ENCODE peak calls at places on chromosome 7, in four cellular contexts. One of them, this sample, is unnamed.

GRCh38 chr7:44894881-44895600 is 9.7 kb upstream of the PURB start:
- DNase-seq in tibial nerve: no peak
- DNase-seq in upper lobe of right lung: no peak
- DNase-seq in prostate gland: no peak
- DNase-seq in this sample: no peak

GRCh38 chr7:81776159-81776558 is 6.3 kb upstream of the HGF start:
- DNase-seq in prostate gland: no peak
- DNase-seq in tibial nerve: no peak
- DNase-seq in upper lobe of right lung: no peak
- DNase-seq in this sample: no peak

GRCh38 chr7:31957756-31958155 is 112.5 kb downstream of the PDE1C start:
- DNase-seq in prostate gland: no peak
- DNase-seq in tibial nerve: no peak
- DNase-seq in upper lobe of right lung: no peak
- DNase-seq in this sample: no peak

GRCh38 chr7:34260282-34260681 is 354.9 kb downstream of the BMPER start:
- DNase-seq in prostate gland: no peak
- DNase-seq in tibial nerve: peak
- DNase-seq in upper lobe of right lung: no peak
- DNase-seq in this sample: no peak

GRCh38 chr7:101588131-101588935 is 40.8 kb downstream of the MYL10 start:
- DNase-seq in tibial nerve: no peak
- DNase-seq in prostate gland: no peak
- DNase-seq in upper lobe of right lung: no peak
- DNase-seq in this sample: no peak

GRCh38 chr7:76325811-76326210 is 23.3 kb downstream of the HSPB1 start:
- DNase-seq in tibial nerve: no peak
- DNase-seq in prostate gland: no peak
- DNase-seq in upper lobe of right lung: no peak
- DNase-seq in this sample: no peak

GRCh38 chr7:26170663-26171062 is 18.7 kb downstream of the NFE2L3 start:
- DNase-seq in upper lobe of right lung: no peak
- DNase-seq in tibial nerve: no peak
- DNase-seq in prostate gland: no peak
- DNase-seq in this sample: no peak

GRCh38 chr7:33485746-33486491 is 356.6 kb downstream of the BBS9 start:
- DNase-seq in prostate gland: no peak
- DNase-seq in upper lobe of right lung: no peak
- DNase-seq in tibial nerve: no peak
- DNase-seq in this sample: no peak

GRCh38 chr7:139423091-139423490 is 60.4 kb downstream of the KLRG2 start:
- DNase-seq in prostate gland: no peak
- DNase-seq in tibial nerve: no peak
- DNase-seq in upper lobe of right lung: no peak
- DNase-seq in this sample: no peak

GRCh38 chr7:30655096-30655970 is 26.9 kb downstream of the CRHR2 start:
- DNase-seq in tibial nerve: no peak
- DNase-seq in upper lobe of right lung: peak
- DNase-seq in prostate gland: no peak
- DNase-seq in this sample: peak

GRCh38 chr7:445563-446288 is 73.9 kb downstream of the PDGFA start:
- DNase-seq in tibial nerve: no peak
- DNase-seq in prostate gland: no peak
- DNase-seq in upper lobe of right lung: no peak
- DNase-seq in this sample: no peak

GRCh38 chr7:130387628-130388403 is 7.5 kb downstream of the CPA1 start:
- DNase-seq in prostate gland: no peak
- DNase-seq in upper lobe of right lung: no peak
- DNase-seq in tibial nerve: no peak
- DNase-seq in this sample: no peak

GRCh38 chr7:158125721-158126120 is 461.9 kb downstream of the PTPRN2 start:
- DNase-seq in upper lobe of right lung: peak
- DNase-seq in tibial nerve: no peak
- DNase-seq in prostate gland: no peak
- DNase-seq in this sample: no peak

GRCh38 chr7:112573302-112574039 is 92.7 kb downstream of the LSMEM1 start:
- DNase-seq in tibial nerve: no peak
- DNase-seq in upper lobe of right lung: no peak
- DNase-seq in prostate gland: no peak
- DNase-seq in this sample: no peak

GRCh38 chr7:84364708-84365107 is 170.1 kb upstream of the SEMA3A start:
- DNase-seq in upper lobe of right lung: no peak
- DNase-seq in tibial nerve: no peak
- DNase-seq in prostate gland: no peak
- DNase-seq in this sample: no peak

GRCh38 chr7:158699341-158699740 is 5.3 kb downstream of the NCAPG2 start:
- DNase-seq in tibial nerve: no peak
- DNase-seq in upper lobe of right lung: no peak
- DNase-seq in prostate gland: no peak
- DNase-seq in this sample: no peak

GRCh38 chr7:12322287-12322902 is 81.3 kb downstream of the VWDE start:
- DNase-seq in tibial nerve: no peak
- DNase-seq in prostate gland: no peak
- DNase-seq in upper lobe of right lung: no peak
- DNase-seq in this sample: no peak

DNA sequence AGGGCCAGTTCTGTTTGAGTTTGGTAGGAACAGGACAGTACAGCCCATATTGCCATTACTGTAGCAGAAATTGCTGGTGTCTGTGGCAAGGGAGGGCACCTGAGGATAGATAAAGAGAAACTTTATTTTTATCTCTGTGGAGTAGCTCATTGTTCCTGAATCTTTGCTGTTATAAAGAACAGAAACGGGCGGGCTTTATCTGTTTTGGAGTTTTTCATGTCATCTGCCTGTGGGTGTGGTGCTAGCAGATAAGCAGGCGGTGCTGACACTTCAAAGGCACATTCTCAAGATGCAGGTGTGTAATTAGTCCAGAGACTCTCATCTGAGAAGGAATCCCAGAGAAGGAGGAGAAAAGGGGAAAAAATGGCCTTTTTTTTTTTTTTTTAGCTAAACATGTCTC is 11.5 kb downstream of the ZNF273 start:
- DNase-seq in tibial nerve: no peak
- DNase-seq in upper lobe of right lung: no peak
- DNase-seq in prostate gland: no peak
- DNase-seq in this sample: no peak
- H3K4me3 ChIP-seq in tibial nerve: no peak
- H3K4me3 ChIP-seq in upper lobe of right lung: no peak
- H3K4me3 ChIP-seq in prostate gland: no peak
- H3K4me3 ChIP-seq in this sample: no peak

GRCh38 chr7:40810274-40810673 is 675.5 kb downstream of the SUGCT start:
- DNase-seq in prostate gland: no peak
- DNase-seq in tibial nerve: no peak
- DNase-seq in upper lobe of right lung: no peak
- DNase-seq in this sample: no peak

GRCh38 chr7:40811666-40812065 is 676.9 kb downstream of the SUGCT start:
- DNase-seq in upper lobe of right lung: no peak
- DNase-seq in tibial nerve: no peak
- DNase-seq in prostate gland: no peak
- DNase-seq in this sample: no peak

GRCh38 chr7:40815022-40815421 is 680.2 kb downstream of the SUGCT start:
- DNase-seq in tibial nerve: no peak
- DNase-seq in prostate gland: no peak
- DNase-seq in upper lobe of right lung: no peak
- DNase-seq in this sample: no peak

GRCh38 chr7:40815512-40815911 is 680.7 kb downstream of the SUGCT start:
- DNase-seq in tibial nerve: no peak
- DNase-seq in upper lobe of right lung: no peak
- DNase-seq in prostate gland: no peak
- DNase-seq in this sample: no peak
- H3K4me3 ChIP-seq in tibial nerve: no peak
- H3K4me3 ChIP-seq in upper lobe of right lung: no peak
- H3K4me3 ChIP-seq in prostate gland: no peak
- H3K4me3 ChIP-seq in this sample: no peak

DNA sequence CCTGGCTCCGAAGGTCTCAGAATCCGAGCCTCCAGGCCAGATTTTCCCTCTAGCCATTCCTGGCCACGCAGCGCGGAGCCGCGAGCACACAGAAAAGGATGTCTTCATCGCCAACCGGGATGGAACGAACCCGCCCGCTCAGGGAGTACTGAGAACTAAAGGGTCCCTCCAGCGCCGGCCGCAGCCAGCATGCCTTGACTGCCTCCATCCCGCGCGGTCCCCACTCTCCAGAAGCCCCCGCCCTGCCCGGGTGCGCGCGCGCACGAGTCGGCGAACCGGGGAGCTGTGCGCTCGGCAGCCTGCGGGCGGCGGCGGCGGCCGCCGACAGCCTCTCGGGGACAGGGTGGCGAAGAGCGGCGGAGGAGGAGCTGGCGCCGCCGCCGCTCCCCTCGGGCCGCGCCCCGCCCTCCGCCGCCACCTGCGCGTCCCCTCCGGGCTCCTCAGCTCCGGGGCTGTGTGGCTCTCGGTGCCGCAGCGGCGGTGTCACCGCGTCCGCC is 640 bp upstream of the GALNT17 start:
- DNase-seq in upper lobe of right lung: peak
- DNase-seq in tibial nerve: peak
- DNase-seq in prostate gland: peak
- DNase-seq in this sample: no peak
- H3K4me3 ChIP-seq in upper lobe of right lung: peak
- H3K4me3 ChIP-seq in tibial nerve: peak
- H3K4me3 ChIP-seq in prostate gland: peak
- H3K4me3 ChIP-seq in this sample: peak

GRCh38 chr7:96361116-96361857 is 39.4 kb upstream of the SLC25A13 start:
- DNase-seq in upper lobe of right lung: no peak
- DNase-seq in prostate gland: no peak
- DNase-seq in tibial nerve: no peak
- DNase-seq in this sample: no peak
- H3K4me3 ChIP-seq in upper lobe of right lung: no peak
- H3K4me3 ChIP-seq in prostate gland: no peak
- H3K4me3 ChIP-seq in tibial nerve: no peak
- H3K4me3 ChIP-seq in this sample: no peak

DNA sequence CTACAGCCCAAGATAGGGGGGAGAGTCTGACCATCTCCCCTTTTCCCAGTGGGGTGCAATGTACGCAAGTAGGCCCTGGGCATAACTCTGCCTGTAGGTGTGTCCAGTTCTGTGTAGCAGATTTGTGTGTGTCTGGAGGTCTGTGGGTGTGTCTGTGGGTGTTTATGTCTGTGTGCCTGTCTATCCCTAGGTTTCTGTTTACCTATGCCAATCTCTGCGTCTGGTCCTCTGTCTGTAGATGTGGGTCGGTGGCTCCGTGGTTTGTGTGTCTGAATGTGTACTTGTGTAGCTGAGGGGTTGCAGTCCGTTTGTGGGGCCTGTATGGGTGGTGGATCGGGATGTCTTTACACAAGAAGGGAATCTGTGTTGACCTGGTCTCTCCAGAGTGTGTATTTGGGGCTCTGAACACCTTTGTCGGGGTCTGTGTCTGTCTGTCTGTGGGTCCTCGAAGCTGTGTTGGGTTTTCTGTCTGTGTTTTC is 948 bp downstream of the NYAP1 start:
- DNase-seq in prostate gland: no peak
- DNase-seq in upper lobe of right lung: no peak
- DNase-seq in tibial nerve: no peak
- DNase-seq in this sample: no peak
- H3K4me3 ChIP-seq in prostate gland: no peak
- H3K4me3 ChIP-seq in upper lobe of right lung: no peak
- H3K4me3 ChIP-seq in tibial nerve: peak
- H3K4me3 ChIP-seq in this sample: peak

DNA sequence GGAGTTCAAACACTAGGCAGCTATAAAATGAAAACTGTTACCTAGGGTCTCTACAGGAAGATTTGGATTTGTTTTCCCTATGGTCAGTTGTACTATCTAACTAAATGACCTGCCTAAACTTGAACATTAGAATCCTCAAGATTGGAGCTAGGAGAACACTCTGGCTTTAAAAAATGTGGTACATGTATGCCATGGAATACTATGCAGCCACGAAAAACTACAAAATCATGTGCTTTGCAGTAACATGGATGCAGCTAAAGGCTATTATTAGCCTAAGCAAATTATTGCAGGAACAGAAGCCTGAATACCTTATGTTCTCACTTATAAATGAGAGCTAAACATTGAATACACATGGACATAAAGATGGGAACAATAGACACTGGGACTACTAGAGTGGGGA is 87.1 kb upstream of the MAGI2 start:
- DNase-seq in prostate gland: no peak
- DNase-seq in tibial nerve: no peak
- DNase-seq in upper lobe of right lung: no peak
- DNase-seq in this sample: no peak
- H3K4me3 ChIP-seq in prostate gland: no peak
- H3K4me3 ChIP-seq in tibial nerve: no peak
- H3K4me3 ChIP-seq in upper lobe of right lung: no peak
- H3K4me3 ChIP-seq in this sample: no peak

GRCh38 chr7:2037301-2037804 is 195.4 kb downstream of the MAD1L1 start:
- DNase-seq in tibial nerve: no peak
- DNase-seq in upper lobe of right lung: peak
- DNase-seq in prostate gland: no peak
- DNase-seq in this sample: no peak
- H3K4me3 ChIP-seq in tibial nerve: no peak
- H3K4me3 ChIP-seq in upper lobe of right lung: peak
- H3K4me3 ChIP-seq in prostate gland: no peak
- H3K4me3 ChIP-seq in this sample: peak